ENCODE peak calls at places on chromosome 6, in four cellular contexts. H, B, U and W are unnamed samples.

GRCh38 chr6:2999005-2999620 is 581 bp upstream of the NQO2 start:
- DNase-seq in H (no peak), B (peak; percentile 95), U (no peak), W (peak; percentile 92)

GRCh38 chr6:158999669-159000403 is at the start of gene RSPH3:
- DNase-seq in H (peak; percentile 98), B (peak; percentile 94), U (peak; percentile 93), W (peak; percentile 99)

GRCh38 chr6:45922728-45923351 is 92.8 kb downstream of the CLIC5 start:
- DNase-seq in H (peak; percentile 66), B (peak; percentile 82), U (peak; percentile 59), W (peak; percentile 35)

GRCh38 chr6:129641344-129641743 is 68.6 kb downstream of the ARHGAP18 start:
- DNase-seq in H (no peak), B (peak; percentile 75), U (no peak), W (no peak)

GRCh38 chr6:33786736-33787135 is 2.2 kb downstream of the LEMD2 start:
- DNase-seq in H (no peak), B (no peak), U (no peak), W (no peak)

GRCh38 chr6:72953901-72954494 is 271.3 kb downstream of the KHDC1L start:
- DNase-seq in H (no peak), B (peak; percentile 15), U (no peak), W (no peak)

GRCh38 chr6:54519161-54519560 is 210.9 kb downstream of the TINAG start:
- DNase-seq in H (no peak), B (no peak), U (no peak), W (no peak)

GRCh38 chr6:131381052-131381451 is 192.0 kb upstream of the ARG1 start:
- DNase-seq in H (no peak), B (no peak), U (no peak), W (no peak)

GRCh38 chr6:148616811-148617210 is 130.0 kb upstream of the UST start:
- DNase-seq in H (no peak), B (peak; percentile 47), U (no peak), W (no peak)

GRCh38 chr6:108175592-108176279 is 9.9 kb downstream of the NR2E1 start:
- DNase-seq in H (peak; percentile 61), B (no peak), U (no peak), W (no peak)

GRCh38 chr6:125679128-125679527 is 70.3 kb upstream of the HEY2 start:
- DNase-seq in H (no peak), B (no peak), U (no peak), W (no peak)

GRCh38 chr6:33915134-33915533 is 111.3 kb upstream of the MLN start:
- DNase-seq in H (no peak), B (no peak), U (no peak), W (no peak)

GRCh38 chr6:148218542-148219258 is 123.9 kb upstream of the SASH1 start:
- DNase-seq in H (no peak), B (no peak), U (no peak), W (no peak)

GRCh38 chr6:92577077-92577719 is 842.2 kb downstream of the EPHA7 start:
- DNase-seq in H (peak; percentile 43), B (peak; percentile 72), U (peak; percentile 25), W (no peak)

GRCh38 chr6:84141506-84141905 is 85.9 kb downstream of the CEP162 start:
- DNase-seq in H (no peak), B (no peak), U (no peak), W (no peak)

GRCh38 chr6:18088419-18089296 is 33.8 kb downstream of the NHLRC1 start:
- DNase-seq in H (no peak), B (no peak), U (no peak), W (no peak)

GRCh38 chr6:152705327-152705726 is 7.6 kb downstream of the MYCT1 start:
- DNase-seq in H (no peak), B (no peak), U (no peak), W (no peak)

GRCh38 chr6:148329568-148330299 is 12.9 kb upstream of the SASH1 start:
- DNase-seq in H (no peak), B (peak; percentile 90), U (no peak), W (peak; percentile 64)

GRCh38 chr6:29201966-29202365 is 31.3 kb downstream of the OR2J2 start:
- DNase-seq in H (no peak), B (no peak), U (no peak), W (no peak)

GRCh38 chr6:85997206-85997605 is 354.5 kb upstream of the SYNCRIP start:
- DNase-seq in H (no peak), B (no peak), U (no peak), W (no peak)

GRCh38 chr6:34791164-34791841 is 580 bp upstream of the BLTP3A start:
- DNase-seq in H (peak; percentile 66), B (peak; percentile 55), U (peak; percentile 5), W (no peak)

GRCh38 chr6:13859871-13860555 is 45.7 kb upstream of the MCUR1 start:
- DNase-seq in H (peak; percentile 64), B (no peak), U (no peak), W (no peak)

GRCh38 chr6:38755874-38756273 is 40.8 kb downstream of the DNAH8 start:
- DNase-seq in H (no peak), B (no peak), U (no peak), W (no peak)

GRCh38 chr6:101281266-101281665 is 112.2 kb upstream of the GRIK2 start:
- DNase-seq in H (no peak), B (no peak), U (no peak), W (peak; percentile 92)

GRCh38 chr6:46443623-46444022 is 47.6 kb downstream of the RCAN2 start:
- DNase-seq in H (no peak), B (no peak), U (no peak), W (no peak)

GRCh38 chr6:84249724-84250123 is 22.3 kb upstream of the CEP162 start:
- DNase-seq in H (no peak), B (no peak), U (no peak), W (no peak)

GRCh38 chr6:150844371-150844770 is 21.1 kb upstream of the MTHFD1L start:
- DNase-seq in H (no peak), B (no peak), U (no peak), W (no peak)

GRCh38 chr6:105184921-105185320 is 5.1 kb upstream of the POPDC3 start:
- DNase-seq in H (no peak), B (no peak), U (no peak), W (peak; percentile 62)

GRCh38 chr6:45480697-45481415 is 103.1 kb upstream of the SUPT3H start:
- DNase-seq in H (no peak), B (peak; percentile 70), U (no peak), W (no peak)

GRCh38 chr6:109447878-109448555 is 7.5 kb downstream of the SMPD2 start:
- DNase-seq in H (no peak), B (no peak), U (no peak), W (no peak)

GRCh38 chr6:9315966-9316650 is 880.8 kb upstream of the SLC35B3 start:
- DNase-seq in H (no peak), B (no peak), U (no peak), W (peak; percentile 18)

GRCh38 chr6:58073263-58073662 is 755.8 kb downstream of the PRIM2 start:
- DNase-seq in H (no peak), B (no peak), U (no peak), W (no peak)

GRCh38 chr6:7075341-7075740 is 32.4 kb upstream of the RREB1 start:
- DNase-seq in H (no peak), B (no peak), U (no peak), W (no peak)

GRCh38 chr6:67814262-67814661 is 820.8 kb upstream of the ADGRB3 start:
- DNase-seq in H (no peak), B (no peak), U (no peak), W (no peak)

DNA sequence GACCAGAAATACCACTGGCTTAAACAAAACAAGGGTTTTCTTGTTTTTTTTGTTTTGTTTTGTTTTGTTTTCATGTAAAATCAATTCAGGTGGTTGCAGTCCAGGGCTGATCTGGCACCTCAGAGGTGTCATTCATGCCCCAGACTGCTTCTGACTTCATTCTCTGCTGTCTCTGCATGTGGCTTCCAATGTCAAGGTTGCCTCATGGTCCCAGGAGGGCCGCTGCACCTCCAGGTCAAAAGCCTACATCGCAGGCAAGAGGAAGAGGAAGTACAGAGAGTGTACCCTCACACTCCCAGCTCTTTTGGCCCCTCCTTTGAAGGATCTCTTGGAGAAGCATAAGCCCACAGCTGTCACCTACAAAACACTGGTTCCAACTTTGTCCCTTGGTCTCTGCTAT is 1.4 kb upstream of the BTN3A1 start:
- DNase-seq in H (no peak), B (no peak), U (no peak), W (no peak)
- H4K8ac ChIP-seq in H (no peak overlapping the region), B (no peak overlapping the region), U (no peak overlapping the region), W (no peak overlapping the region)

GRCh38 chr6:157548635-157549467 is 167.9 kb downstream of the ZDHHC14 start:
- DNase-seq in H (no peak), B (no peak), U (no peak), W (no peak)
- H2BK12ac ChIP-seq in H (no peak overlapping the region), B (no peak overlapping the region), U (peak overlapping the region; percentile 76), W (no peak overlapping the region)

DNA sequence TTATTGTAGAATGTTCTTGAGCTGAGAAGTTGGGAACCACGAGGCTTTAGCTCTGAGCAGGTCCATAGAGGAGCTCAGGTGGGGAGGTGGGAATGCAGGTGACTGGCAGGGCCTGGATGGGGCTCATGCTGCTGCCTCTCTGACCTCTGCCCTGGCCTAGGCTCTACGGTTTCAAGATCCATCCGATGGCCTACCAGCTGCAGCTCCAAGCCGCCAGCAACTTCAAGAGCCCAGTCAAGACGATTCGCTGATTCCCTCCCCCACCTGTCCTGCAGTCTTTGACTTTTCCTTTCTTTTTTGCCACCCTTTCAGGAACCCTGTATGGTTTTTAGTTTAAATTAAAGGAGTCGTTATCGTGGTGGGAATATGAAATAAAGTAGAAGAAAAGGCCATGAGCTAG is at the start of gene LY6G5B:
- DNase-seq in H (no peak), B (no peak), U (no peak), W (no peak)
- H3K4ac ChIP-seq in H (no peak within 1 kb of the TSS), B (no peak within 1 kb of the TSS), U (no peak within 1 kb of the TSS), W (no peak within 1 kb of the TSS)

GRCh38 chr6:81293896-81294295 is 458.6 kb downstream of the TENT5A start:
- DNase-seq in H (no peak), B (no peak), U (no peak), W (peak; percentile 89)

GRCh38 chr6:81298751-81299150 is 453.7 kb downstream of the TENT5A start:
- DNase-seq in H (no peak), B (no peak), U (no peak), W (no peak)

DNA sequence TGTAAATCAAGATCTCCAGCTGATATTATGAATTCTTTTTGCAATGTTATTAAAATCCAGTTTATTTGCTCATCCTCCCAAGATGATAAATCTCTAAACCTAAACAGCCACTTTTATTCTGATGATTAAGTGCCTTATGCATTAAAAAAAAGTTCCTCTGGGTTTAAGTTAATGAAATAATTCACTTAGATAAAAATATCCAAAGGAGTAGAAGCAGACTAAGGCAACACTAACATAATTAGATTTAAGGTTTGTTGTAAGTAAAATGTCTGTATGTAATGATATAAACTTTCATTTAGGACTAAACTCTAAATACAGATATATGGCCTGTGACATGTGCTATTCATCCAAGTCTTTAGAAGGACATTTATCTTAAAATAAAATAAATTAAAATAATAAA is 457.2 kb downstream of the TENT5A start:
- DNase-seq in H (no peak), B (no peak), U (no peak), W (no peak)
- H4K8ac ChIP-seq in H (no peak overlapping the region), B (no peak overlapping the region), U (no peak overlapping the region), W (no peak overlapping the region)

GRCh38 chr6:32223258-32224235 is at the start of gene NOTCH4:
- DNase-seq in H (no peak), B (no peak), U (no peak), W (no peak)
- H2BK12ac ChIP-seq in H (no peak within 1 kb of the TSS), B (no peak within 1 kb of the TSS), U (no peak within 1 kb of the TSS), W (no peak within 1 kb of the TSS)